ENCODE peak calls at places on chromosomes 11 and 22, in five cellular contexts. Z is H1, Q is GM12878, G is HepG2, W is K562. X is an unnamed sample.

GRCh38 chr11:87359401-87359800 is 321.7 kb downstream of the TMEM135 start:
- DNase-seq in Z (no peak), Q (no peak), G (no peak), W (no peak), X (no peak)

GRCh38 chr22:31260474-31260856 is 31.8 kb downstream of the PIK3IP1 start:
- DNase-seq in Z (no peak), Q (no peak), G (no peak), W (no peak), X (no peak)

GRCh38 chr11:104876838-104877500 is 21.3 kb downstream of the CASP12 start:
- DNase-seq in Z (no peak), Q (no peak), G (no peak), W (no peak), X (no peak)

GRCh38 chr11:36295926-36296325 is at the start of gene PRR5L:
- DNase-seq in Z (no peak), Q (no peak), G (no peak), W (no peak), X (no peak)

GRCh38 chr22:44287121-44287693 is 25.5 kb downstream of the SHISAL1 start:
- DNase-seq in Z (no peak), Q (no peak), G (no peak), W (no peak), X (no peak)

GRCh38 chr11:74069146-74070046 is 60.5 kb upstream of the UCP3 start:
- DNase-seq in Z (no peak), Q (no peak), G (no peak), W (no peak), X (no peak)

GRCh38 chr11:65572356-65573043 is at the start of gene FAM89B:
- DNase-seq in Z (peak), Q (no peak), G (no peak), W (peak), X (peak)

GRCh38 chr22:20885017-20885556 is 26.3 kb downstream of the SNAP29 start:
- DNase-seq in Z (no peak), Q (no peak), G (no peak), W (no peak), X (no peak)

GRCh38 chr22:39405346-39406085 is 5.9 kb downstream of the TAB1 start:
- DNase-seq in Z (no peak), Q (no peak), G (no peak), W (no peak), X (no peak)

GRCh38 chr11:59862252-59862651 is 4.0 kb downstream of the TCN1 start:
- DNase-seq in Z (no peak), Q (no peak), G (no peak), W (no peak), X (no peak)

GRCh38 chr22:48090332-48090672 is 1327.9 kb downstream of the TBC1D22A start:
- DNase-seq in Z (no peak), Q (no peak), G (no peak), W (no peak), X (no peak)

GRCh38 chr22:31212783-31213626 is 907 bp downstream of the LIMK2 start:
- DNase-seq in Z (peak), Q (no peak), G (no peak), W (no peak), X (peak)

GRCh38 chr11:115869780-115870431 is 365.7 kb upstream of the CADM1 start:
- DNase-seq in Z (peak), Q (peak), G (peak), W (peak), X (peak)

GRCh38 chr11:73195191-73196007 is 22.7 kb upstream of the P2RY2 start:
- DNase-seq in Z (no peak), Q (no peak), G (peak), W (no peak), X (no peak)

GRCh38 chr11:92376146-92376599 is 151.6 kb downstream of the FAT3 start:
- DNase-seq in Z (no peak), Q (no peak), G (no peak), W (no peak), X (peak)

GRCh38 chr11:30635401-30635989 is 49.3 kb upstream of the MPPED2 start:
- DNase-seq in Z (peak), Q (no peak), G (no peak), W (no peak), X (peak)

GRCh38 chr11:103532133-103532788 is 423.0 kb downstream of the DYNC2H1 start:
- DNase-seq in Z (no peak), Q (no peak), G (no peak), W (no peak), X (no peak)

GRCh38 chr11:36540998-36541397 is 26.8 kb upstream of the RAG1 start:
- DNase-seq in Z (no peak), Q (peak), G (peak), W (peak), X (peak)

GRCh38 chr11:35088676-35089075 is 50.3 kb upstream of the CD44 start:
- DNase-seq in Z (no peak), Q (no peak), G (no peak), W (no peak), X (no peak)

GRCh38 chr11:64120951-64121569 is 44.9 kb downstream of the MACROD1 start:
- DNase-seq in Z (no peak), Q (no peak), G (no peak), W (no peak), X (no peak)

GRCh38 chr11:133082851-133083488 is 449.3 kb downstream of the OPCML start:
- DNase-seq in Z (peak), Q (no peak), G (peak), W (peak), X (peak)

GRCh38 chr11:36403661-36404060 is 106.4 kb downstream of the TRAF6 start:
- DNase-seq in Z (no peak), Q (no peak), G (no peak), W (no peak), X (no peak)

GRCh38 chr11:57458410-57459111 is 1.8 kb upstream of the RTN4RL2 start:
- DNase-seq in Z (peak), Q (no peak), G (no peak), W (peak), X (peak)

GRCh38 chr11:83751041-83751440 is 464.9 kb upstream of the CCDC90B start:
- DNase-seq in Z (no peak), Q (no peak), G (no peak), W (no peak), X (no peak)

GRCh38 chr22:44023404-44024287 is 456 bp upstream of the PARVB start:
- DNase-seq in Z (peak), Q (no peak), G (no peak), W (peak), X (peak)

GRCh38 chr11:118924591-118925585 is 838 bp downstream of the BCL9L start:
- DNase-seq in Z (peak), Q (no peak), G (no peak), W (peak), X (peak)

GRCh38 chr11:125036933-125037332 is 26.2 kb upstream of the SLC37A2 start:
- DNase-seq in Z (no peak), Q (no peak), G (no peak), W (no peak), X (no peak)

GRCh38 chr11:37755526-37755925 is 1157.5 kb upstream of the RAG2 start:
- DNase-seq in Z (no peak), Q (no peak), G (no peak), W (no peak), X (no peak)

GRCh38 chr22:17587631-17588030 is 24.3 kb downstream of the SLC25A18 start:
- DNase-seq in Z (no peak), Q (no peak), G (no peak), W (no peak), X (no peak)

GRCh38 chr11:104001474-104001873 is 35.0 kb upstream of the DDI1 start:
- DNase-seq in Z (no peak), Q (no peak), G (no peak), W (no peak), X (no peak)

GRCh38 chr22:30279389-30279788 is 9.9 kb downstream of the CASTOR1 start:
- DNase-seq in Z (no peak), Q (no peak), G (no peak), W (no peak), X (no peak)

GRCh38 chr11:83235825-83236224 is 42.3 kb downstream of the ANKRD42 start:
- DNase-seq in Z (no peak), Q (no peak), G (no peak), W (no peak), X (no peak)

GRCh38 chr11:396511-396947 is 2.5 kb downstream of the PKP3 start:
- DNase-seq in Z (no peak), Q (no peak), G (peak), W (no peak), X (peak)
- H3K4me2 ChIP-seq in Z (no peak), Q (peak), G (peak), W (no peak), X (no peak)

GRCh38 chr22:34851918-34852662 is 213.9 kb upstream of the ISX start:
- DNase-seq in Z (no peak), Q (no peak), G (no peak), W (no peak), X (peak)
- H2AFZ ChIP-seq in Z (no peak), Q (no peak), G (no peak), W (no peak), X (no peak)

DNA sequence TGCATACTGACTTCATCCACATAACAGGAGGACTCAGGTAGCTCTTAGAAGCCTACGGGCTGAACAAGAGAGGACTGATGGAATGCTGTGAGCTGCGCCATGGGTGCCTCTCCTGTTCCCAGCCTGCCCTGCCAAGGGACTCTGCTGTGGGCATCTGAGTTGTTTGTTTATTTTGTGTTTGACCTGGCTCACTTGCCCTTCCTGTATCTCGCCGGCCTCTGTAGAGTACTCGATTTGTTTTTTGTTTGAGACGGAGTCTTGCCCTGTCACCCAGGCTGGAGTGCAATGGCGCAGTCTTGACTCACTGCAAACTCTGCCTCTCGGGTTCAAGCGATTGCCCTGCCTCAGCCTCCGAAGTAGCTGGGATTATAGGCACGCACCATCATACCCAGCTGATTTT is 1.8 kb downstream of the TTC38 start:
- DNase-seq in Z (no peak), Q (no peak), G (no peak), W (no peak), X (no peak)
- TF ChIP-seq CREB1 in Z (no peak), Q (no peak), G (no peak), W (no peak), X (no peak)

DNA sequence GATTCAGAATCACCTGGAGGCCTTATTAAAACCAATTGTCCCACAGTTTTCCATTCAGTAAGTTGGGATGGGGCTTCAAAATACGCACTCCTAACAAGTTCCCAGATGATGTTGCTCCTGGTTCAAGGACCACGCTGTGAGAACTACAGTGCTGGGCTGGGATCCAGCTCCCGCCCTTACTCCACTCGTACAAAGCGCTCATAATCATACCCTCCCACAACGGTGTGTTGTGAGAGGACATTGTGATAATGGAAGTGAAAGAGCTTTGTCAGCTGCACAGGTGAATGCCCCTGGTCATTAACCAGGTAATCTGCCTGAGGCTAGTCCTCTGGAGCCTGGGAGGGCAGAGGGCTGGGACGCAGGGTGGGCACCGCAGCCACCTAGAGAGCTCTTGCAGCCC is 1.3 kb upstream of the CD82 start:
- DNase-seq in Z (no peak), Q (no peak), G (no peak), W (no peak), X (no peak)
- H3K4me2 ChIP-seq in Z (peak), Q (no peak), G (no peak), W (peak), X (peak)

DNA sequence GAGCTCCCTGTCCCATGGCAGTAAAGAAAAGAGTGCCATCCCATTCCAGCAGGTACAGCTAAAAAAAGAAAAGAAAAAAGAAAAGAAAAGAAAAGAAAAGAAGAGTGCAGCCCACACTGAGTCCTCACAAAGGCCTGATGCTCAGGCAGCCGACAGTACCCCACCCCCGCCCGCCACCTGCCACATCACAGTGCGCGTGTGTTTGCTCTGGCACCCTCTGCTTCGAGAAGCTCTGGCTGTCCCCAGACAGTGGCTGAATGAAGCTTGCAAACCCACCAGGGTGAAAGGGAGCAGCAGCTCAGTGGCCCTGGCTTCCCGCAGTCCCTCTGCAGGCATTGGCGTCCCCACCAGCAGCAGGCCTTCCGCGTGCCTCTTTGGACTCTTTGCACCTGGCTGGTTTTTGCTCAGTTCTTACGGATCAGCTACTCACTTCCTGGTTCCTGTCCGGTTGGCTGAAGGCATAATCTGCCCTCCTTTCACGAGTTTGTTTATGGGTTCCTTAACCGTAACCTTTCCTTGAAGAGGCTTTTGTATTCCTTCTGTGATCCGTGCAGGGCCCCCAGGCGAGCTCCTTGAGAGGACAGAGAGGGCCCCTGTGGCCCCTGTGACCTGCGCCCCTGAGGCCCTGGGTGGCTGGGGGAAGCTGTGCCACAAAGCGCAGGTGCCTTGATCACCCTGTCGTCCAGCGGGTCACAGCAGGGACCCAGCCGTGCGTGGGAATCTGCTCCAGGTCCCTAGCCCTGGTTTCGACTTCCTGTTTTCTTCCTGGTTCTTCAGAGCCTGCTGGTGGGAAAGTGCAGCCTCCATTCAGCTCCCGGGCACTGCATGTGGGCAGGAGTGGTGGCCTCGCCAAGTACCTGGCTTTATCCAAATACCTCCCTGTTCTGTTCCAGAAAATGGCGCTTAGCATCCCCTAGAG is 28.0 kb upstream of the FADD start:
- DNase-seq in Z (no peak), Q (no peak), G (no peak), W (no peak), X (peak)
- H2AFZ ChIP-seq in Z (peak), Q (no peak), G (peak), W (peak), X (peak)

DNA sequence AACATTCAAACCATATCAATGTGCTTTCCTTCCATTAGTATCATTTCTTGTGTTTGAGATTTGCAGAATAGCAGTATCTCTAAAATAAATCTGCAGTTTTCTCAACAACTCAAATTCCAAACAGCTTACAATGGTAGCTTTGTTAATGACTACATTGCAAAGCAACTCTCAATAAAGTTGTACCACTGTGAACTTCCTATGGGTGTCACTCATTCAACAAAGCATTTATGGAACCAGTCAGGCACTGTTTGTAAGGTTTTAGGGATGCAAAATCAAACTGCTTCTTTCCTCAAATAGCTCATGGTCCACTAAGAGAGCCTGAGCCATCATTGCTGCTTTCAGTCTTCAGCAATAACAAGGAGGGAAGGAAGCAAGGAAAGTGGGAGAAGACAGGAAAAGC is 91.0 kb downstream of the CCDC83 start:
- DNase-seq in Z (no peak), Q (no peak), G (peak), W (no peak), X (no peak)
- TF ChIP-seq CREB1 in Z (no peak), Q (no peak), G (no peak), W (no peak), X (no peak)

DNA sequence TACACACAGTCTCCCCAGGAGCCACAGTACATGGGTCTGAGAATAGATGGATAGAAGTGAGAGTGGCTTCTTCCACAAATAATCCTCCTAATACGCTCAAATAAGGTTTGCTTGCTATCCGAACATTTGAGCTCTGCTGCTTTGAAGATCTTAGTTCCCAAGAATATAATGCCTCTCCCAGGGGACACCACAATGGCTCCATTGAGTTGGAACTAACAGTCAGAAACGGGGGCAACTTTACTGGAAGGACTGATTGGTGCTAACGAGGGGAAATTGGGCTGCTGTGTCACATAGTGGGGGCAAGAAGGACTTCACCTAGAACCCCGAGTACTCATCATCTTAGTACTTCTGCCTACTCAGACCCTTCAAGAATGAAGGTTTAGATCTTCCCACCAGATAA is 66.2 kb downstream of the IGLL5 start:
- DNase-seq in Z (no peak), Q (no peak), G (no peak), W (no peak), X (no peak)
- H3K4me2 ChIP-seq in Z (no peak), Q (peak), G (no peak), W (no peak), X (no peak)

GRCh38 chr22:25716637-25717036 is 25.4 kb upstream of the MYO18B start:
- DNase-seq in Z (no peak), Q (no peak), G (no peak), W (no peak), X (no peak)
- H2AFZ ChIP-seq in Z (no peak), Q (no peak), G (no peak), W (no peak), X (no peak)

GRCh38 chr11:117898059-117898458 is 21.6 kb upstream of the FXYD6 start:
- DNase-seq in Z (no peak), Q (no peak), G (no peak), W (no peak), X (no peak)
- TF ChIP-seq CREB1 in Z (no peak), Q (no peak), G (no peak), W (no peak), X (no peak)

GRCh38 chr11:3907590-3907989 is 52.1 kb downstream of the STIM1 start:
- DNase-seq in Z (no peak), Q (no peak), G (no peak), W (no peak), X (no peak)

GRCh38 chr11:3904228-3904627 is 48.8 kb downstream of the STIM1 start:
- DNase-seq in Z (no peak), Q (no peak), G (no peak), W (no peak), X (no peak)

GRCh38 chr11:3906166-3906565 is 50.7 kb downstream of the STIM1 start:
- DNase-seq in Z (no peak), Q (no peak), G (no peak), W (no peak), X (no peak)

GRCh38 chr11:3903207-3903896 is 47.9 kb downstream of the STIM1 start:
- DNase-seq in Z (no peak), Q (no peak), G (no peak), W (peak), X (no peak)

DNA sequence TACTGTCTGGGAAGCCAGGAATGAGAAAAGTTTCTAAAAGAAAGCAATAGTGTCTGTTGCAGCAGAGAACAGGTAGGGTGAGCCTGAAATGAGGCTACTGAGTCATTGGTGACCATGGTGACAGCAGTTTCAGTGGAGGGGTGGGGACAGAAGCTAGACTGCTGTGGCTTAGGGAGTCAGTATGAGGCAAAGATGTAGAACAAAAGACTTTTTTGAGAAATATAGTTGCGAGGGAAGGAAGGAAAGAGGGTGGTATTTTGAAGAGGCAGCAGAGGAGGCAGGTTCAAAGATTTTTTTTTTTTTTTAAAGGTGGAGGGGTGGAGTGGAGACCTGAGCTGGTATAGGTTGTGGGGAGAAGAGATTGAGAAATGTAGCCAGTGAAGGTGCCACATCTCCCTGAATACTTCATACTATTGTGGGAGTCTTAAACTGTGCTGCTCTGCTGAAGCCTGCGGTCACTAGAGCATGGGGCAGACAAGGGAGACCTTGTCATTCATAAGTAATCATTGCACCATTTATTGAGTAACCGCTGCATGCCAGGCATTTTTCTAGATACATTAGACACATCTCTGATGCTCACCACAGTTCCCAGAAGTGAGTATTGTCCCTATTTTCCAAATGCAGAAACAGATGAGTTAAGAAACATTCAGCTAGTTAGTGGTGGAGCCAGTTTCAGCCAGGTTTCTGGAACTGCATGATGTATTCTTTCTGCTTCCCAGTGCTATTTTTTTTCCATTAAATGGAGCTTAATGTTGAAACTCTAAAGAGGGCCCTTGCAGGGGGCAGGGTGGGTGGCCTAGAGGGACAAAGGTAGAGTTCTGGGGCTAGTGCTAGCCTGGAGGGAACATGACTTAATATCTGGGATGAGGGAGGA is 49.9 kb downstream of the STIM1 start:
- DNase-seq in Z (no peak), Q (no peak), G (peak), W (peak), X (peak)
- H3K4me2 ChIP-seq in Z (no peak), Q (peak), G (peak), W (peak), X (no peak)

X was measured in GM23338.